ENCODE peak calls at places on chromosomes 11 and 22, in eight cellular contexts. F is neural crest cell; X is stimulated activated CD8-positive, alpha-beta memory T cell treated with anti-CD3 and anti-CD28 coated beads, Interleukin-4, amount 100 ng/mL, for 4 hours; A is NCI-H1436; V is D721Med; U is neural progenitor cell; J is Right ventricle myocardium superior; O is CD14-positive monocyte. P is an unnamed sample.
A peak's percentile ranks its signal among the peaks of the same experiment; 100 is the strongest.

GRCh38 chr11:61958590-61958989 is 8.4 kb downstream of the BEST1 start:
- DNase-seq in J (no peak), O (peak; percentile 11), X (no peak), F (no peak), V (peak; percentile 4), A (no peak), U (no peak), P (peak; percentile 20)

GRCh38 chr11:36509694-36510566 is at the start of gene TRAF6:
- DNase-seq in V (peak; percentile 51), J (peak; percentile 95), O (peak; percentile 87), U (peak; percentile 93), X (peak; percentile 84), F (peak; percentile 98), A (peak; percentile 74), P (peak; percentile 87)

GRCh38 chr11:19876750-19877149 is 164.1 kb downstream of the NAV2 start:
- DNase-seq in J (no peak), O (no peak), U (no peak), A (no peak), X (no peak), V (no peak), F (no peak), P (no peak)

GRCh38 chr22:50305658-50306566 is 1.5 kb downstream of the PLXNB2 start:
- DNase-seq in X (no peak), A (peak; percentile 71), V (no peak), O (peak; percentile 88), U (peak; percentile 52), J (peak; percentile 89), F (no peak), P (no peak)

GRCh38 chr11:694563-695331 is at the start of gene DEAF1:
- DNase-seq in F (peak; percentile 99), V (no peak), X (peak; percentile 90), J (peak; percentile 99), U (peak; percentile 99), O (peak; percentile 99), A (peak; percentile 94), P (peak; percentile 98)

GRCh38 chr11:113881856-113882255 is 6.5 kb upstream of the USP28 start:
- DNase-seq in A (no peak), X (no peak), U (no peak), O (no peak), J (no peak), F (no peak), V (no peak), P (no peak)

GRCh38 chr22:24555496-24556253 is at the start of gene SNRPD3:
- DNase-seq in F (peak; percentile 86), O (peak; percentile 93), A (peak; percentile 91), X (peak; percentile 75), J (peak; percentile 96), V (peak; percentile 48), U (peak; percentile 96), P (peak; percentile 93)

GRCh38 chr11:117281159-117281558 is 10.0 kb upstream of the BACE1-AS start:
- DNase-seq in J (no peak), O (no peak), A (no peak), U (no peak), F (no peak), V (no peak), X (no peak), P (no peak)

GRCh38 chr11:117907276-117908110 is 21.7 kb downstream of the TMPRSS13 start:
- DNase-seq in U (peak; percentile 70), V (no peak), J (peak; percentile 89), O (peak; percentile 92), X (peak; percentile 62), A (peak; percentile 96), F (peak; percentile 86), P (peak; percentile 90)

GRCh38 chr11:35178862-35179261 is 39.9 kb downstream of the CD44 start:
- DNase-seq in A (no peak), X (no peak), U (no peak), F (no peak), J (no peak), O (no peak), V (no peak), P (no peak)

GRCh38 chr11:119340335-119341221 is at the start of gene C1QTNF5:
- DNase-seq in F (no peak), U (peak; percentile 66), V (no peak), J (peak; percentile 93), X (no peak), A (no peak), O (no peak), P (peak; percentile 90)